ENCODE peak calls at places on chromosomes 5 and 9, in seven cellular contexts. One of them, this sample, is unnamed.

GRCh38 chr9:97514531-97514930 is 13.1 kb downstream of the TMOD1 start:
- DNase-seq in activated CD4-positive, alpha-beta T cell treated with anti-CD3 and anti-CD28 coated beads for 48 hours: no peak
- DNase-seq in WTC11: no peak
- DNase-seq in naive B cell: no peak
- DNase-seq in astrocyte of the cerebellum: no peak
- DNase-seq in heart left ventricle: no peak
- DNase-seq in ovary: peak; percentile 8
- DNase-seq in this sample: no peak

GRCh38 chr9:109520475-109521132 is 22.5 kb upstream of the PTPN3 start:
- DNase-seq in activated CD4-positive, alpha-beta T cell treated with anti-CD3 and anti-CD28 coated beads for 48 hours: peak; percentile 64
- DNase-seq in WTC11: peak; percentile 77
- DNase-seq in ovary: no peak
- DNase-seq in astrocyte of the cerebellum: peak; percentile 59
- DNase-seq in naive B cell: peak; percentile 5
- DNase-seq in heart left ventricle: peak; percentile 39
- DNase-seq in this sample: no peak

GRCh38 chr5:9782806-9783560 is 152.8 kb upstream of the TAS2R1 start:
- DNase-seq in ovary: no peak
- DNase-seq in naive B cell: no peak
- DNase-seq in heart left ventricle: no peak
- DNase-seq in WTC11: no peak
- DNase-seq in astrocyte of the cerebellum: no peak
- DNase-seq in activated CD4-positive, alpha-beta T cell treated with anti-CD3 and anti-CD28 coated beads for 48 hours: no peak
- DNase-seq in this sample: no peak

GRCh38 chr5:92838253-92838652 is 742.8 kb downstream of the NR2F1-AS1 start:
- DNase-seq in naive B cell: no peak
- DNase-seq in ovary: no peak
- DNase-seq in heart left ventricle: no peak
- DNase-seq in astrocyte of the cerebellum: no peak
- DNase-seq in WTC11: no peak
- DNase-seq in activated CD4-positive, alpha-beta T cell treated with anti-CD3 and anti-CD28 coated beads for 48 hours: no peak
- DNase-seq in this sample: no peak

GRCh38 chr9:6581266-6581665 is 64.3 kb downstream of the GLDC start:
- DNase-seq in astrocyte of the cerebellum: no peak
- DNase-seq in heart left ventricle: no peak
- DNase-seq in ovary: no peak
- DNase-seq in activated CD4-positive, alpha-beta T cell treated with anti-CD3 and anti-CD28 coated beads for 48 hours: no peak
- DNase-seq in WTC11: no peak
- DNase-seq in naive B cell: no peak
- DNase-seq in this sample: no peak

GRCh38 chr9:134289241-134289875 is 36.9 kb upstream of the RXRA start:
- DNase-seq in WTC11: no peak
- DNase-seq in astrocyte of the cerebellum: no peak
- DNase-seq in activated CD4-positive, alpha-beta T cell treated with anti-CD3 and anti-CD28 coated beads for 48 hours: no peak
- DNase-seq in heart left ventricle: no peak
- DNase-seq in naive B cell: no peak
- DNase-seq in ovary: no peak
- DNase-seq in this sample: no peak

GRCh38 chr9:9912459-9912858 is 700.3 kb downstream of the PTPRD start:
- DNase-seq in activated CD4-positive, alpha-beta T cell treated with anti-CD3 and anti-CD28 coated beads for 48 hours: no peak
- DNase-seq in ovary: no peak
- DNase-seq in naive B cell: no peak
- DNase-seq in heart left ventricle: no peak
- DNase-seq in astrocyte of the cerebellum: no peak
- DNase-seq in WTC11: no peak
- DNase-seq in this sample: no peak

GRCh38 chr9:109513871-109514270 is 15.8 kb upstream of the PTPN3 start:
- DNase-seq in WTC11: no peak
- DNase-seq in ovary: no peak
- DNase-seq in naive B cell: no peak
- DNase-seq in activated CD4-positive, alpha-beta T cell treated with anti-CD3 and anti-CD28 coated beads for 48 hours: no peak
- DNase-seq in heart left ventricle: no peak
- DNase-seq in astrocyte of the cerebellum: no peak
- DNase-seq in this sample: no peak

GRCh38 chr5:158819840-158820620 is 279.7 kb downstream of the EBF1 start:
- DNase-seq in WTC11: no peak
- DNase-seq in naive B cell: peak; percentile 43
- DNase-seq in ovary: no peak
- DNase-seq in activated CD4-positive, alpha-beta T cell treated with anti-CD3 and anti-CD28 coated beads for 48 hours: no peak
- DNase-seq in heart left ventricle: no peak
- DNase-seq in astrocyte of the cerebellum: no peak
- DNase-seq in this sample: no peak

GRCh38 chr5:132775439-132776076 is 1.5 kb downstream of the SEPTIN8 start:
- DNase-seq in astrocyte of the cerebellum: no peak
- DNase-seq in heart left ventricle: no peak
- DNase-seq in activated CD4-positive, alpha-beta T cell treated with anti-CD3 and anti-CD28 coated beads for 48 hours: no peak
- DNase-seq in naive B cell: no peak
- DNase-seq in ovary: no peak
- DNase-seq in WTC11: no peak
- DNase-seq in this sample: peak; percentile 47

GRCh38 chr5:14410068-14410941 is 171.3 kb upstream of the OTULINL start:
- DNase-seq in activated CD4-positive, alpha-beta T cell treated with anti-CD3 and anti-CD28 coated beads for 48 hours: no peak
- DNase-seq in astrocyte of the cerebellum: no peak
- DNase-seq in heart left ventricle: no peak
- DNase-seq in ovary: peak; percentile 61
- DNase-seq in WTC11: no peak
- DNase-seq in naive B cell: no peak
- DNase-seq in this sample: no peak

GRCh38 chr9:137630684-137631083 is 11.9 kb downstream of the EHMT1 start:
- DNase-seq in naive B cell: no peak
- DNase-seq in heart left ventricle: no peak
- DNase-seq in activated CD4-positive, alpha-beta T cell treated with anti-CD3 and anti-CD28 coated beads for 48 hours: no peak
- DNase-seq in WTC11: no peak
- DNase-seq in ovary: no peak
- DNase-seq in astrocyte of the cerebellum: no peak
- DNase-seq in this sample: no peak

GRCh38 chr9:106783121-106783520 is 79.8 kb upstream of the ZNF462 start:
- DNase-seq in heart left ventricle: no peak
- DNase-seq in activated CD4-positive, alpha-beta T cell treated with anti-CD3 and anti-CD28 coated beads for 48 hours: no peak
- DNase-seq in WTC11: no peak
- DNase-seq in astrocyte of the cerebellum: no peak
- DNase-seq in naive B cell: no peak
- DNase-seq in ovary: no peak
- DNase-seq in this sample: no peak

GRCh38 chr5:172107606-172108005 is 80.4 kb downstream of the STK10 start:
- DNase-seq in heart left ventricle: no peak
- DNase-seq in naive B cell: no peak
- DNase-seq in WTC11: no peak
- DNase-seq in astrocyte of the cerebellum: peak; percentile 78
- DNase-seq in activated CD4-positive, alpha-beta T cell treated with anti-CD3 and anti-CD28 coated beads for 48 hours: no peak
- DNase-seq in ovary: no peak
- DNase-seq in this sample: no peak

GRCh38 chr5:73031839-73032238 is 76.0 kb downstream of the FCHO2 start:
- DNase-seq in WTC11: no peak
- DNase-seq in ovary: no peak
- DNase-seq in astrocyte of the cerebellum: peak; percentile 24
- DNase-seq in activated CD4-positive, alpha-beta T cell treated with anti-CD3 and anti-CD28 coated beads for 48 hours: no peak
- DNase-seq in heart left ventricle: no peak
- DNase-seq in naive B cell: no peak
- DNase-seq in this sample: no peak

GRCh38 chr5:142900926-142901325 is 130.7 kb downstream of the ARHGAP26 start:
- DNase-seq in activated CD4-positive, alpha-beta T cell treated with anti-CD3 and anti-CD28 coated beads for 48 hours: no peak
- DNase-seq in naive B cell: no peak
- DNase-seq in heart left ventricle: no peak
- DNase-seq in ovary: no peak
- DNase-seq in WTC11: no peak
- DNase-seq in astrocyte of the cerebellum: peak; percentile 98
- DNase-seq in this sample: no peak

GRCh38 chr5:83357621-83358231 is 113.8 kb upstream of the VCAN start:
- DNase-seq in WTC11: no peak
- DNase-seq in astrocyte of the cerebellum: no peak
- DNase-seq in ovary: no peak
- DNase-seq in heart left ventricle: no peak
- DNase-seq in activated CD4-positive, alpha-beta T cell treated with anti-CD3 and anti-CD28 coated beads for 48 hours: no peak
- DNase-seq in naive B cell: no peak
- DNase-seq in this sample: no peak

GRCh38 chr9:82706781-82707180 is 356.2 kb downstream of the RASEF start:
- DNase-seq in astrocyte of the cerebellum: no peak
- DNase-seq in ovary: no peak
- DNase-seq in heart left ventricle: no peak
- DNase-seq in naive B cell: no peak
- DNase-seq in activated CD4-positive, alpha-beta T cell treated with anti-CD3 and anti-CD28 coated beads for 48 hours: no peak
- DNase-seq in WTC11: no peak
- DNase-seq in this sample: no peak

GRCh38 chr9:124320062-124320973 is 62.6 kb downstream of the NEK6 start:
- DNase-seq in ovary: peak; percentile 73
- DNase-seq in activated CD4-positive, alpha-beta T cell treated with anti-CD3 and anti-CD28 coated beads for 48 hours: peak; percentile 64
- DNase-seq in naive B cell: peak; percentile 17
- DNase-seq in heart left ventricle: peak; percentile 73
- DNase-seq in astrocyte of the cerebellum: peak; percentile 33
- DNase-seq in WTC11: peak; percentile 86
- DNase-seq in this sample: peak; percentile 81

GRCh38 chr5:169970911-169971436 is 9.3 kb downstream of the INSYN2B start:
- DNase-seq in heart left ventricle: peak; percentile 28
- DNase-seq in activated CD4-positive, alpha-beta T cell treated with anti-CD3 and anti-CD28 coated beads for 48 hours: no peak
- DNase-seq in WTC11: no peak
- DNase-seq in naive B cell: no peak
- DNase-seq in ovary: no peak
- DNase-seq in astrocyte of the cerebellum: peak; percentile 48
- DNase-seq in this sample: no peak

GRCh38 chr5:76617675-76618074 is 5.5 kb downstream of the F2RL2 start:
- DNase-seq in astrocyte of the cerebellum: no peak
- DNase-seq in ovary: no peak
- DNase-seq in naive B cell: no peak
- DNase-seq in activated CD4-positive, alpha-beta T cell treated with anti-CD3 and anti-CD28 coated beads for 48 hours: no peak
- DNase-seq in heart left ventricle: no peak
- DNase-seq in WTC11: no peak
- DNase-seq in this sample: no peak

GRCh38 chr9:7894231-7894630 is 94.7 kb upstream of the DMAC1 start:
- DNase-seq in astrocyte of the cerebellum: no peak
- DNase-seq in heart left ventricle: no peak
- DNase-seq in WTC11: no peak
- DNase-seq in naive B cell: no peak
- DNase-seq in activated CD4-positive, alpha-beta T cell treated with anti-CD3 and anti-CD28 coated beads for 48 hours: no peak
- DNase-seq in ovary: no peak
- DNase-seq in this sample: no peak

GRCh38 chr5:61313960-61314681 is 17.9 kb upstream of the ZSWIM6 start:
- DNase-seq in heart left ventricle: no peak
- DNase-seq in ovary: no peak
- DNase-seq in astrocyte of the cerebellum: no peak
- DNase-seq in naive B cell: no peak
- DNase-seq in activated CD4-positive, alpha-beta T cell treated with anti-CD3 and anti-CD28 coated beads for 48 hours: no peak
- DNase-seq in WTC11: no peak
- DNase-seq in this sample: no peak

GRCh38 chr9:134852906-134853654 is 27.5 kb upstream of the FCN2 start:
- DNase-seq in heart left ventricle: peak; percentile 10
- DNase-seq in astrocyte of the cerebellum: no peak
- DNase-seq in WTC11: no peak
- DNase-seq in activated CD4-positive, alpha-beta T cell treated with anti-CD3 and anti-CD28 coated beads for 48 hours: no peak
- DNase-seq in ovary: peak; percentile 40
- DNase-seq in naive B cell: no peak
- DNase-seq in this sample: peak; percentile 54

GRCh38 chr5:139803978-139804377 is 8.4 kb downstream of the PSD2 start:
- DNase-seq in naive B cell: no peak
- DNase-seq in ovary: no peak
- DNase-seq in WTC11: no peak
- DNase-seq in activated CD4-positive, alpha-beta T cell treated with anti-CD3 and anti-CD28 coated beads for 48 hours: no peak
- DNase-seq in heart left ventricle: no peak
- DNase-seq in astrocyte of the cerebellum: no peak
- DNase-seq in this sample: no peak

GRCh38 chr9:95073042-95073607 is 244.4 kb downstream of the FANCC start:
- DNase-seq in WTC11: peak; percentile 47
- DNase-seq in ovary: no peak
- DNase-seq in heart left ventricle: no peak
- DNase-seq in astrocyte of the cerebellum: no peak
- DNase-seq in naive B cell: no peak
- DNase-seq in activated CD4-positive, alpha-beta T cell treated with anti-CD3 and anti-CD28 coated beads for 48 hours: no peak
- DNase-seq in this sample: peak; percentile 68

GRCh38 chr9:135513351-135513846 is 7.8 kb upstream of the LCN1 start:
- DNase-seq in naive B cell: no peak
- DNase-seq in WTC11: peak; percentile 3
- DNase-seq in heart left ventricle: no peak
- DNase-seq in activated CD4-positive, alpha-beta T cell treated with anti-CD3 and anti-CD28 coated beads for 48 hours: no peak
- DNase-seq in ovary: no peak
- DNase-seq in astrocyte of the cerebellum: no peak
- DNase-seq in this sample: peak; percentile 45

GRCh38 chr5:59193616-59194319 is 610.9 kb downstream of the RAB3C start:
- DNase-seq in heart left ventricle: no peak
- DNase-seq in activated CD4-positive, alpha-beta T cell treated with anti-CD3 and anti-CD28 coated beads for 48 hours: no peak
- DNase-seq in astrocyte of the cerebellum: peak; percentile 41
- DNase-seq in ovary: no peak
- DNase-seq in naive B cell: no peak
- DNase-seq in WTC11: no peak
- DNase-seq in this sample: peak; percentile 84

GRCh38 chr9:128810873-128811272 is 7.4 kb upstream of the ENDOG start:
- DNase-seq in heart left ventricle: no peak
- DNase-seq in ovary: no peak
- DNase-seq in WTC11: no peak
- DNase-seq in naive B cell: no peak
- DNase-seq in astrocyte of the cerebellum: no peak
- DNase-seq in activated CD4-positive, alpha-beta T cell treated with anti-CD3 and anti-CD28 coated beads for 48 hours: no peak
- DNase-seq in this sample: no peak

GRCh38 chr9:73093740-73094379 is 57.8 kb upstream of the ANXA1 start:
- DNase-seq in activated CD4-positive, alpha-beta T cell treated with anti-CD3 and anti-CD28 coated beads for 48 hours: no peak
- DNase-seq in astrocyte of the cerebellum: no peak
- DNase-seq in heart left ventricle: no peak
- DNase-seq in WTC11: no peak
- DNase-seq in naive B cell: no peak
- DNase-seq in ovary: no peak
- DNase-seq in this sample: no peak

GRCh38 chr5:124599048-124599973 is 147.1 kb downstream of the ZNF608 start:
- DNase-seq in astrocyte of the cerebellum: peak; percentile 71
- DNase-seq in activated CD4-positive, alpha-beta T cell treated with anti-CD3 and anti-CD28 coated beads for 48 hours: no peak
- DNase-seq in ovary: no peak
- DNase-seq in WTC11: no peak
- DNase-seq in heart left ventricle: peak; percentile 20
- DNase-seq in naive B cell: peak; percentile 68
- DNase-seq in this sample: no peak

GRCh38 chr9:79465171-79465570 is 106.6 kb upstream of the TLE4 start:
- DNase-seq in naive B cell: no peak
- DNase-seq in heart left ventricle: no peak
- DNase-seq in activated CD4-positive, alpha-beta T cell treated with anti-CD3 and anti-CD28 coated beads for 48 hours: no peak
- DNase-seq in ovary: no peak
- DNase-seq in WTC11: no peak
- DNase-seq in astrocyte of the cerebellum: no peak
- DNase-seq in this sample: no peak

GRCh38 chr5:17196686-17197085 is 20.7 kb upstream of the BASP1 start:
- DNase-seq in ovary: no peak
- DNase-seq in heart left ventricle: no peak
- DNase-seq in astrocyte of the cerebellum: no peak
- DNase-seq in naive B cell: no peak
- DNase-seq in WTC11: no peak
- DNase-seq in activated CD4-positive, alpha-beta T cell treated with anti-CD3 and anti-CD28 coated beads for 48 hours: no peak
- DNase-seq in this sample: no peak

GRCh38 chr5:80852331-80853245 is 107.6 kb upstream of the RASGRF2 start:
- DNase-seq in ovary: no peak
- DNase-seq in naive B cell: no peak
- DNase-seq in activated CD4-positive, alpha-beta T cell treated with anti-CD3 and anti-CD28 coated beads for 48 hours: no peak
- DNase-seq in heart left ventricle: no peak
- DNase-seq in WTC11: no peak
- DNase-seq in astrocyte of the cerebellum: no peak
- DNase-seq in this sample: no peak

GRCh38 chr9:75152416-75152815 is 64.1 kb downstream of the OSTF1 start:
- DNase-seq in WTC11: no peak
- DNase-seq in activated CD4-positive, alpha-beta T cell treated with anti-CD3 and anti-CD28 coated beads for 48 hours: peak; percentile 75
- DNase-seq in ovary: no peak
- DNase-seq in naive B cell: no peak
- DNase-seq in astrocyte of the cerebellum: no peak
- DNase-seq in heart left ventricle: no peak
- DNase-seq in this sample: no peak